ENCODE peak calls at places on chromosome 17, in eight cellular contexts. R is upper lobe of left lung, G is adrenal gland, O is astrocyte, A is right lobe of liver, V is A549, N is PC-3, T is pancreas. U is an unnamed sample. For H3K4me1, the result is how much of the 10 kb centered on the place peaks cover.

GRCh38 chr17:9002610-9003354 is 18.5 kb upstream of the NTN1 start:
- DNase-seq in V (peak), T (peak), R (peak), G (no peak), O (peak), N (no peak), A (no peak), U (no peak)

GRCh38 chr17:77923776-77924513 is 34.6 kb upstream of the TNRC6C start:
- DNase-seq in V (no peak), O (no peak), R (no peak), G (no peak), N (no peak), A (no peak), T (no peak), U (no peak)

GRCh38 chr17:42879596-42879985 is 21.0 kb upstream of the G6PC1 start:
- DNase-seq in V (no peak), G (no peak), R (no peak), A (no peak), O (peak), T (no peak), N (no peak), U (no peak)

GRCh38 chr17:81202318-81202717 is 20.4 kb downstream of the CEP131 start:
- DNase-seq in A (no peak), T (no peak), G (no peak), R (peak), N (no peak), O (no peak), V (no peak), U (no peak)

GRCh38 chr17:78240012-78240655 is 8.7 kb downstream of the TMEM235 start:
- DNase-seq in A (no peak), O (no peak), N (no peak), T (no peak), V (no peak), R (no peak), G (no peak), U (no peak)

GRCh38 chr17:78839762-78840529 is 668 bp downstream of the USP36 start:
- DNase-seq in T (peak), N (peak), G (peak), V (peak), A (peak), O (peak), R (peak), U (peak)

GRCh38 chr17:794876-795275 is 12.7 kb downstream of the MRM3 start:
- DNase-seq in V (peak), T (peak), G (peak), O (peak), A (peak), N (peak), R (peak), U (no peak)

GRCh38 chr17:32772453-32773025 is 104.4 kb downstream of the MYO1D start:
- DNase-seq in A (no peak), N (no peak), G (no peak), V (no peak), R (peak), T (no peak), O (no peak), U (no peak)

GRCh38 chr17:43043306-43043705 is 18.3 kb downstream of the RND2 start:
- DNase-seq in N (no peak), V (no peak), O (no peak), A (no peak), T (no peak), G (no peak), R (no peak), U (no peak)

GRCh38 chr17:67130768-67131167 is 86.4 kb downstream of the CACNG1 start:
- DNase-seq in G (no peak), O (no peak), T (no peak), N (no peak), A (no peak), R (no peak), V (no peak), U (no peak)

GRCh38 chr17:29107933-29108805 is 65.2 kb downstream of the PIPOX start:
- DNase-seq in N (peak), O (no peak), A (peak), V (peak), T (peak), R (no peak), G (peak), U (no peak)

GRCh38 chr17:29590261-29590978 is 972 bp upstream of the GIT1 start:
- DNase-seq in R (no peak), T (peak), N (no peak), G (no peak), A (peak), O (peak), V (peak), U (peak)

GRCh38 chr17:40417258-40417608 is 463 bp downstream of the TOP2A start:
- DNase-seq in A (no peak), N (no peak), G (no peak), V (no peak), O (no peak), T (no peak), R (no peak), U (peak)
- TF ChIP-seq CTCF in A (no peak), N (no peak), G (no peak), V (no peak), O (no peak), T (no peak), R (no peak), U (peak)

GRCh38 chr17:45296833-45297124 is 20.0 kb downstream of the MAP3K14 start:
- DNase-seq in G (no peak), V (no peak), N (peak), A (no peak), O (no peak), T (no peak), R (no peak), U (no peak)

GRCh38 chr17:45296003-45296832 is 20.6 kb downstream of the MAP3K14 start:
- DNase-seq in T (no peak), V (no peak), N (peak), R (peak), A (no peak), O (peak), G (no peak), U (peak)

GRCh38 chr17:45292696-45293412 is 24.0 kb downstream of the MAP3K14 start:
- DNase-seq in T (no peak), O (no peak), A (no peak), N (no peak), G (peak), V (no peak), R (no peak), U (no peak)

GRCh38 chr17:45293413-45294211 is 23.2 kb downstream of the MAP3K14 start:
- DNase-seq in O (peak), T (no peak), G (peak), R (no peak), N (peak), V (peak), A (peak), U (peak)

GRCh38 chr17:45294506-45294905 is 22.3 kb downstream of the MAP3K14 start:
- DNase-seq in G (peak), O (peak), T (no peak), R (no peak), A (peak), V (no peak), N (peak), U (no peak)
- H3K4me1 ChIP-seq in G (under half), O (half or more), T (half or more), R (half or more), A (half or more), V (half or more), N (half or more), U (half or more)

DNA sequence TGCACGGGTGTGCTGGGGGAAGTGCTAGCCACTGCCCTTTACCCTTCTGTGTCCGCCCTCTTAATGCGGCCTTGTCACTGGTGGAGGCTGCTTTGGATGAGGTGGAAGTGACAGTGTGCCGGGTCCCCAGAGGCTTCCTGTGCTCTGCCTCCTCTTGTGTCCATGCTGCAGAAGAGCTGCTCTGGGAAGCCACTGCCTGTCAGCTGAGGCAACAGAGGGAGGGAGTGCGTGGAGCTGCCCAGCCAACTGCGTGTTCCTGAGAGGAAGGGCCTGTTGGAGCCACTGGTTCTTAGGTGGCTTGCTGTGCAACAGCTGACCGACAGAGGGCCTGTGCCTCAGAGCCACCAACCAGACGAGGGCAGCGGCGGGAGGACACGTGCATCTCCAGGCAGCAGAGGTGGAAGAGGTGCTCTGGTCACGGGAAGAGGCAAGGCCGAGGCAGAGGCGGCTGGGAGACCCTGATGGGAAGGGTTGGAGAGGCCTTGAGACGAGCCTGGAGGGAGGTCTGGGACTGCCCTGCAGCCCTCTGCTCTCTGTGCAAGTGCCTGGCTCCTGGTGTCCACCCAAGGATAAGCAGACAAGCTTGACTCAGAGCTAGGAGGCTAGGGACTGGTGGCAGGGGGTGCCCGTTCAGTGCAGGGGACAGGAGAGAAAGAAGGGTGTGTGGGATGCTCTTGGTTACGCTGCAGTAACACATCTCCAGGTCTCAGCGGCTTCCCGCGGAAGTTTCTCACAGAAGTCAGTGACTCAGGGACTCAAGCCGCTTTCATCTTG is 25.4 kb downstream of the B9D1 start:
- DNase-seq in A (peak), R (no peak), T (peak), O (no peak), V (no peak), N (no peak), G (peak), U (no peak)
- TF ChIP-seq CTCF in A (peak), R (peak), T (no peak), O (no peak), V (no peak), N (no peak), G (peak), U (no peak)

GRCh38 chr17:61164517-61164916 is 235.1 kb upstream of the TBX2 start:
- DNase-seq in A (no peak), O (no peak), T (no peak), R (no peak), N (no peak), V (no peak), G (no peak), U (no peak)
- H3K4me1 ChIP-seq in A (under half), O (under half), T (under half), R (under half), N (under half), V (under half), G (under half), U (under half)

GRCh38 chr17:21039839-21040575 is 2.8 kb downstream of the USP22 start:
- DNase-seq in R (no peak), T (no peak), V (peak), O (peak), G (peak), A (no peak), N (peak), U (no peak)
- TF ChIP-seq CTCF in R (no peak), T (no peak), V (peak), O (peak), G (peak), A (peak), N (peak), U (peak)

GRCh38 chr17:2063306-2064146 is 8.6 kb downstream of the HIC1 start:
- DNase-seq in N (no peak), T (no peak), O (peak), R (no peak), A (no peak), V (no peak), G (no peak), U (no peak)

GRCh38 chr17:2064511-2064910 is 9.6 kb downstream of the HIC1 start:
- DNase-seq in O (no peak), T (no peak), A (no peak), R (no peak), V (no peak), N (no peak), G (no peak), U (no peak)

GRCh38 chr17:2064980-2065785 is 10.3 kb downstream of the HIC1 start:
- DNase-seq in G (peak), T (no peak), O (peak), A (no peak), V (no peak), R (peak), N (no peak), U (no peak)

GRCh38 chr17:2062571-2063183 is 7.8 kb downstream of the HIC1 start:
- DNase-seq in T (no peak), A (no peak), V (no peak), N (no peak), G (no peak), O (no peak), R (peak), U (no peak)

GRCh38 chr17:2064147-2064489 is 9.2 kb downstream of the HIC1 start:
- DNase-seq in V (no peak), G (no peak), N (no peak), O (no peak), R (no peak), A (no peak), T (no peak), U (no peak)
- H3K4me1 ChIP-seq in V (under half), G (under half), N (under half), O (half or more), R (half or more), A (under half), T (under half), U (under half)

U was measured in foreskin keratinocyte.